ENCODE peak calls at places on chromosomes 3 and 15, in seven cellular contexts. N is heart right ventricle, O is hepatocyte, J is IMR-90, A is cardiac muscle cell, M is astrocyte of the spinal cord, H is fibroblast of pulmonary artery. P is an unnamed sample.

GRCh38 chr15:59191855-59192237 is 14.8 kb upstream of the LDHAL6B start:
- DNase-seq in N (no peak), O (peak; percentile 65), J (peak; percentile 96), A (peak; percentile 85), M (peak; percentile 83), H (peak; percentile 83), P (peak; percentile 82)

GRCh38 chr3:42262525-42262924 is 3.5 kb downstream of the CCK start:
- DNase-seq in N (no peak), O (no peak), J (peak; percentile 80), A (no peak), M (peak; percentile 65), H (peak; percentile 5), P (peak; percentile 33)

GRCh38 chr15:76177491-76178040 is 117.8 kb downstream of the TMEM266 start:
- DNase-seq in N (peak; percentile 53), O (no peak), J (peak; percentile 17), A (peak; percentile 70), M (no peak), H (peak; percentile 24), P (no peak)

GRCh38 chr15:65365229-65365628 is 12.6 kb downstream of the IGDCC3 start:
- DNase-seq in N (no peak), O (no peak), J (no peak), A (no peak), M (no peak), H (no peak), P (peak; percentile 27)

GRCh38 chr15:72184165-72184811 is 13.3 kb downstream of the GRAMD2A start:
- DNase-seq in N (no peak), O (peak; percentile 71), J (no peak), A (peak; percentile 39), M (peak; percentile 35), H (no peak), P (peak; percentile 22)

GRCh38 chr3:52088445-52089367 is 32.3 kb upstream of the DUSP7 start:
- DNase-seq in N (no peak), O (peak; percentile 38), J (peak; percentile 88), A (peak; percentile 75), M (peak; percentile 49), H (peak; percentile 71), P (peak; percentile 85)

GRCh38 chr3:21531909-21532308 is 219.1 kb downstream of the ZNF385D start:
- DNase-seq in N (no peak), O (no peak), J (no peak), A (no peak), M (no peak), H (no peak), P (no peak)

GRCh38 chr3:23712656-23713559 is 92.8 kb upstream of the UBE2E1 start:
- DNase-seq in N (peak; percentile 63), O (peak; percentile 52), J (peak; percentile 96), A (peak; percentile 91), M (peak; percentile 83), H (peak; percentile 89), P (peak; percentile 90)

GRCh38 chr15:63896336-63897115 is 62.8 kb upstream of the HERC1 start:
- DNase-seq in N (no peak), O (no peak), J (peak; percentile 81), A (peak; percentile 70), M (peak; percentile 78), H (peak; percentile 50), P (peak; percentile 92)

GRCh38 chr3:126290325-126290724 is 66.9 kb downstream of the KLF15 start:
- DNase-seq in N (no peak), O (no peak), J (no peak), A (no peak), M (no peak), H (no peak), P (no peak)

GRCh38 chr3:188700497-188700896 is 471.3 kb upstream of the TPRG1 start:
- DNase-seq in N (no peak), O (no peak), J (no peak), A (no peak), M (no peak), H (no peak), P (no peak)

GRCh38 chr3:53502737-53503136 is 8.3 kb downstream of the CACNA1D start:
- DNase-seq in N (no peak), O (no peak), J (no peak), A (no peak), M (no peak), H (no peak), P (no peak)

GRCh38 chr3:123808812-123809211 is 75.3 kb downstream of the MYLK start:
- DNase-seq in N (no peak), O (no peak), J (no peak), A (no peak), M (no peak), H (no peak), P (no peak)

GRCh38 chr3:99172736-99173657 is 271.5 kb upstream of the DCBLD2 start:
- DNase-seq in N (peak; percentile 23), O (peak; percentile 77), J (peak; percentile 80), A (peak; percentile 89), M (peak; percentile 75), H (peak; percentile 88), P (peak; percentile 92)

GRCh38 chr3:157317895-157318294 is 118.8 kb upstream of the PTX3 start:
- DNase-seq in N (no peak), O (no peak), J (no peak), A (no peak), M (no peak), H (no peak), P (no peak)

GRCh38 chr3:16433701-16434151 is 79.8 kb downstream of the RFTN1 start:
- DNase-seq in N (no peak), O (no peak), J (no peak), A (no peak), M (no peak), H (no peak), P (no peak)

GRCh38 chr3:15953841-15954240 is 156.1 kb upstream of the ANKRD28 start:
- DNase-seq in N (no peak), O (no peak), J (no peak), A (no peak), M (no peak), H (no peak), P (no peak)

GRCh38 chr3:95797081-95797480 is 1017.3 kb upstream of the EPHA6 start:
- DNase-seq in N (no peak), O (no peak), J (no peak), A (no peak), M (no peak), H (no peak), P (no peak)

GRCh38 chr3:108008106-108008505 is 82.7 kb downstream of the CD47 start:
- DNase-seq in N (no peak), O (no peak), J (no peak), A (no peak), M (no peak), H (no peak), P (no peak)

GRCh38 chr3:18062289-18063025 is 320.0 kb upstream of the TBC1D5 start:
- DNase-seq in N (no peak), O (no peak), J (peak; percentile 22), A (no peak), M (peak; percentile 68), H (peak; percentile 4), P (peak; percentile 35)

GRCh38 chr3:150150633-150151032 is 179.9 kb upstream of the PFN2 start:
- DNase-seq in N (no peak), O (no peak), J (peak; percentile 47), A (peak; percentile 57), M (no peak), H (peak; percentile 45), P (peak; percentile 49)

GRCh38 chr15:70504988-70505387 is 258.4 kb downstream of the UACA start:
- DNase-seq in N (no peak), O (no peak), J (no peak), A (no peak), M (no peak), H (no peak), P (no peak)

DNA sequence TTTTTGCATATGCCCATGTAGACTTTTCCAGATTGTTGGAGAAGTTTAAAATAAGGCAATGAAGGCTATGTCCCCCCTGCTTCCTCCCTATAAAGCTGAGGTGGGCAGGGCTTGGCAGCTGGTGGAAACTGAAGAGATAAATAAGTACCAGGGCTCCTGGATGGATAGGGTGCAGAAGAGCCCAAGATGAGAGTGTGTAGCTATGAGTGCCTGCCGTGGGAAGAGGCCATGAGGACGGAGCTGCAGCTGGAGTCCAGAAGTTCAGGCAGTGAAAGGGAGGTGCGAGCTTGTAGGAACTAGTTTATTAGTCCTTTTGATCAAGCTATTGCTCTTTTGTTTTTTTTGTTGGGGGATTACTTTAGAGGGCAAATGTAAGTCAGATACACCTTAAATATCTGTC is 52.4 kb downstream of the PHLDB2 start:
- DNase-seq in N (no peak), O (no peak), J (no peak), A (no peak), M (no peak), H (no peak), P (no peak)
- H3K4me3 ChIP-seq in N (no peak overlapping the region), O (no peak overlapping the region), J (no peak overlapping the region), A (no peak overlapping the region), M (no peak overlapping the region), H (no peak overlapping the region), P (no peak overlapping the region)

DNA sequence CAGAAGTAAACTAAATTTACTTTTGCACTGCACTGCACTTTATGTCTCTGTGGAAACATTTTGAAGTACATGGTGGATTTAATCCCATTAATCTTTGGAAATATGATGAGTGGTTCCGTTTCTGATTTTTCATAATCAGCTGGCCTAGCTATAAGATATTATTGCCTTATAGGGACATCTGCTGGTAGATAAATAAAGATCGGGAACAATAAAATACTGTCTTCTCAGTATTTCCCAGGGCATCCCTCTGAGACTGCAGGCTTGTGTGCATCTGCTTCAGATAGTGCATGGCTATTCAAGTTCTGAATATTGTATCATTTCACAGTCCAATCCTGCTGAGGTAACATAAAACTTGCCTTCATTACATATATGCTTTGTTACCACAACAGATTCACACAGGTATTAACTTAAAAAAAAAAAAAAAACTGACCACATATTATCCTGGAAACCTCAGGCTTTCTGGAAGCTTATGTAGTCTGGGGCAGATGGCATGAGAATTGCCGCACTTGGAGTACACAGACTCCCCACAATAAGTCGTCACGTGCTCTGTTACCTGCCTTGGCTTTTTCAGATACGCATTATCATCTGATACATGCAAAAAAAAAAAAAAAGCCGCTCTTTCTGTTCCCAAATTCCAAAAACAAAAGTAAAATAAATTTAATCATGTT is 330.8 kb upstream of the AGTR1 start:
- DNase-seq in N (no peak), O (no peak), J (peak; percentile 9), A (peak; percentile 19), M (peak; percentile 29), H (peak; percentile 26), P (peak; percentile 62)
- TF ChIP-seq CTCF in N (no peak), O (peak; percentile 30), J (peak; percentile 44), A (no peak), M (peak; percentile 25), H (peak; percentile 15), P (peak; percentile 44)

DNA sequence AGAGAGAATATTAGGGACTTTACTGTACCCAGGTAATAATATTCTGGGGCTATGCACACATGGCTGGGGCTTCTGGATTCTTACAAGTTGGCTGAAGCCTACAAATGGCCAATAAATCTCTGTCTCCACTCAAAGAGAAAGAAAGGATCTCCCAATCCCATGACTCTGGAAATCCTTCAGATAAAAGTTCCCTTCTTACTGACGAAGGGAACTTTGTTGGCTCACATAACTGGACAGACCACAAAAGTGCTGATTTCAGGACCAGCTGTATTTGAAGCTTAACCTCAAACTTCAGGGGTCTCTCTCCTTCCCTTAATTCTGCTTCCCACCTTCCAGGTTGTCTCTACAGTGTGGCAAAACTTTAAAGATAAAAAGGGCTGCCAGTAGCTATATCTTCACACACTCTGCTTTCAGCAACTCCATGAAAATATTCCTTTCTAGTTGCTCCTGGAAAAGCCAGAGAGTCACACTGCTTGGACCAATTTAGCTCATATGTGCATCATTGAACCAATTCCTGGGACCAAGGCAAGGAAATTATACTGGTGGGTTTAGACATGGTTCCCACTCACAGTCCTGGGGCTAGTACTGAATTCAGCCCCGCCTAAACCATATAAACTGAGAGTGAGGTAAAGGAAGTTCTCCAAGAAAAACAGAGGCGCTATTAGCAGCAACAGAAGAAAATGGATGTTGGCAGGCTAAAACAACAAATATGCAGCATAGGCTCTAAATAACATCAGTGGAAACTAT is 290.0 kb upstream of the GADL1 start:
- DNase-seq in N (no peak), O (no peak), J (no peak), A (no peak), M (peak; percentile 62), H (no peak), P (no peak)
- H3K4me3 ChIP-seq in N (no peak overlapping the region), O (no peak overlapping the region), J (no peak overlapping the region), A (no peak overlapping the region), M (no peak overlapping the region), H (no peak overlapping the region), P (no peak overlapping the region)

GRCh38 chr3:159130108-159130507 is 328.3 kb downstream of the MFSD1 start:
- DNase-seq in N (no peak), O (peak; percentile 10), J (peak; percentile 1), A (peak; percentile 3), M (no peak), H (no peak), P (peak; percentile 45)
- TF ChIP-seq CTCF in N (no peak), O (peak; percentile 35), J (peak; percentile 23), A (peak; percentile 12), M (peak; percentile 19), H (peak; percentile 13), P (peak; percentile 52)

P was measured in choroid plexus epithelial cell.